ENCODE peak calls at places on chromosomes 12 and 14, in four cellular contexts. B is H1, L is IMR-90, G is stomach. J is an unnamed sample. For H3K27me3, the result is how much of the 10 kb centered on the place peaks cover.

GRCh38 chr12:76508128-76508661 is 51.4 kb downstream of the OSBPL8 start:
- DNase-seq in B (no peak), L (no peak), G (no peak), J (no peak)

GRCh38 chr14:77082356-77082755 is 15.7 kb upstream of the CIPC start:
- DNase-seq in B (no peak), L (no peak), G (no peak), J (no peak)

GRCh38 chr14:101017806-101018560 is 114.5 kb upstream of the RTL1 start:
- DNase-seq in B (peak), L (no peak), G (peak), J (no peak)

GRCh38 chr14:31243860-31244259 is 36.3 kb upstream of the HECTD1 start:
- DNase-seq in B (no peak), L (no peak), G (peak), J (no peak)

GRCh38 chr12:3520711-3521110 is 29.7 kb downstream of the PRMT8 start:
- DNase-seq in B (peak), L (no peak), G (no peak), J (no peak)

GRCh38 chr14:71773900-71774481 is 158.2 kb upstream of the RGS6 start:
- DNase-seq in B (no peak), L (no peak), G (no peak), J (no peak)

GRCh38 chr12:30457621-30458289 is 237.9 kb downstream of the IPO8 start:
- DNase-seq in B (no peak), L (peak), G (no peak), J (no peak)

GRCh38 chr14:65949711-65950516 is 536.3 kb upstream of the CCDC196 start:
- DNase-seq in B (no peak), L (peak), G (peak), J (peak)

GRCh38 chr12:131980263-131980662 is 30.5 kb downstream of the EP400 start:
- DNase-seq in B (no peak), L (peak), G (no peak), J (no peak)

GRCh38 chr12:102343361-102344121 is 136.8 kb downstream of the IGF1 start:
- DNase-seq in B (no peak), L (peak), G (no peak), J (no peak)

GRCh38 chr14:104333903-104334811 is 195.8 kb downstream of the KIF26A start:
- DNase-seq in B (no peak), L (no peak), G (peak), J (peak)

GRCh38 chr12:9651265-9651729 is 18.2 kb upstream of the CLEC2D start:
- DNase-seq in B (no peak), L (peak), G (no peak), J (peak)

GRCh38 chr12:120015313-120015712 is 26.3 kb downstream of the BICDL1 start:
- DNase-seq in B (no peak), L (no peak), G (no peak), J (no peak)

GRCh38 chr14:95485222-95485819 is 31.1 kb downstream of the SYNE3 start:
- DNase-seq in B (no peak), L (no peak), G (no peak), J (no peak)

DNA sequence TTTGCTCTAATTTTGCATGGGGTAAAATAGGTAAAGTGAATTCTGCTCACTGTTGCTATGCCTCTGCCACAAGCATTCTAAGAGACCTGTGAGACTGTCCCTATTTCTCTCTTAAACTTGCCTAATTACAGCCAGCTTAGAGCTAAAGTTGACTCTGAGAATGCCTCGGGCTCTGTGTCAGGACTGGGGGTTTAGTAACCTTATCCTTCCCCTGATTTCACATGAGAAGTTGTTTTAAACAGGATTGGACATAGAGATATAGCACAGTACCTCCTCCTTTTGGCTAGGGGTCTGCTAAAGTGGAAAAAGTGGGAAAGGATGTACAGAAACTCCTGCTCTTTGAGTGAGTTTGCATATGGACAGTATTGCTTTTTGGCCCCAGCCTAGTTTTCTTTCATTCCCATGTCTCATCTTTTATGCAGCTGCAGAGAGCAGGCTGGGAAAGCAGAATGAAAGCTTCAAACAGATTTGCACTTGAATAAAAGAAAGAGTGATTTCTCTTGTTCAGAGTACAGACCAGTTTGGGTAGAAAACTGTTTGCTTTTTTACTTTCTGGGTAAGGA is 122.0 kb downstream of the RAD51B start:
- DNase-seq in B (no peak), L (peak), G (no peak), J (no peak)
- H3K27me3 ChIP-seq in B (under half), L (under half), G (under half), J (under half)

GRCh38 chr12:56078931-56079728 is 835 bp upstream of the ERBB3 start:
- DNase-seq in B (peak), L (peak), G (peak), J (peak)

GRCh38 chr12:56078427-56078826 is 1.5 kb upstream of the ERBB3 start:
- DNase-seq in B (no peak), L (no peak), G (no peak), J (no peak)

GRCh38 chr12:56080556-56081138 is 682 bp downstream of the ERBB3 start:
- DNase-seq in B (peak), L (no peak), G (peak), J (peak)

GRCh38 chr12:56081393-56082347 is 1.7 kb downstream of the ERBB3 start:
- DNase-seq in B (no peak), L (no peak), G (peak), J (peak)

DNA sequence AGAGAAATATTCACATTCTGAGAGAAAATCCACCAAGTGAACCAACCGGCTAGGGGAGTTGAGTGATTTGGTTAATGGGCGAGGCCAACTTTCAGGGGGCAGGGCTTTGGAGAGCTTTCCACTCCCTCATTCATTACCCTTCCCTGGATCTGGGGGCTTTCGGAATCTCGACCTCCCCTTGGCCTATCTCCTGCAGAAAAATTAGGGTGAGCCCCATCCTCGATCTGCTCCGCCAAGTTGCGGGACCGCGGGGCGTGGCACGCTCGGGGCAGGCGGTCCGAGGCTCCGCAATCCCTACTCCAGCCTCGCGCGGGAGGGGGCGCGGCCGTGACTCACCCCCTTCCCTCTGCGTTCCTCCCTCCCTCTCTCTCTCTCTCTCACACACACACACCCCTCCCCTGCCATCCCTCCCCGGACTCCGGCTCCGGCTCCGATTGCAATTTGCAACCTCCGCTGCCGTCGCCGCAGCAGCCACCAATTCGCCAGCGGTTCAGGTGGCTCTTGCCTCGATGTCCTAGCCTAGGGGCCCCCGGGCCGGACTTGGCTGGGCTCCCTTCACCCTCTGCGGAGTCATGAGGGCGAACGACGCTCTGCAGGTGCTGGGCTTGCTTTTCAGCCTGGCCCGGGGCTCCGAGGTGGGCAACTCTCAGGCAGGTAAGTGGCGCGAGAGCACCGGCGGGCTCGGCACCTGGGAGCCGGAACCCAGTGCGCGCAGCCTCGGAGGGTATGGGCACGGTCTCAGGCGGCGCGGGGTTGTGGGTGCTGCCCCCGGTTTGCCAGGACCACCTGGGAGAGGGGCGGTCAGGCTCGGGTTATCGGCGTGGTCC is at the start of gene ERBB3:
- DNase-seq in B (peak), L (peak), G (peak), J (peak)
- TF ChIP-seq POLR2A in B (peak), L (no peak), G (no peak), J (peak)

GRCh38 chr12:121982950-121983349 is 38.7 kb upstream of the BCL7A start:
- DNase-seq in B (no peak), L (no peak), G (no peak), J (no peak)

GRCh38 chr12:121980892-121981272 is 40.8 kb upstream of the BCL7A start:
- DNase-seq in B (no peak), L (no peak), G (no peak), J (no peak)

GRCh38 chr12:121983546-121984205 is 38.0 kb upstream of the BCL7A start:
- DNase-seq in B (no peak), L (no peak), G (no peak), J (no peak)

GRCh38 chr12:121980211-121980891 is 41.3 kb upstream of the BCL7A start:
- DNase-seq in B (no peak), L (peak), G (no peak), J (peak)

DNA sequence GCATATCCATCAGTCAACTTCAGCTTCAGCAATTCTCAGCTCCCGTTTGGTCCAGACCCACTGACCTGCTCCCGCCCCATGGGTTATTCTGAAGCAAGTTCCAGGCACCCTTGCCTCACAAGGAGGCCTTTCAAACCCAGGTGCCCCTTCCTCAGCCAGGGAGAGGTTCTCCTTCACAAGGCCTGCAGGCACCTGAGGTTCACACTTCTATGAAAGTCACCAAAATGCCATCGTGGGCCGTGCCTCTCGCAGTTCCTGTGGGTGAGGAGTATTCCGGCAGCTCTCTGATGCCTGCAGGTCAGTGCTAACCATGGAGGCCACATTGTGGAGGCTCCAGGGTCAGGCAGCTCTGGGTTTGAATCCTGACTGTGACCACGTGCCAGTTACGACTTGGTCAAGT is 40.2 kb upstream of the BCL7A start:
- DNase-seq in B (no peak), L (no peak), G (no peak), J (no peak)
- H3K27me3 ChIP-seq in B (under half), L (under half), G (under half), J (under half)

DNA sequence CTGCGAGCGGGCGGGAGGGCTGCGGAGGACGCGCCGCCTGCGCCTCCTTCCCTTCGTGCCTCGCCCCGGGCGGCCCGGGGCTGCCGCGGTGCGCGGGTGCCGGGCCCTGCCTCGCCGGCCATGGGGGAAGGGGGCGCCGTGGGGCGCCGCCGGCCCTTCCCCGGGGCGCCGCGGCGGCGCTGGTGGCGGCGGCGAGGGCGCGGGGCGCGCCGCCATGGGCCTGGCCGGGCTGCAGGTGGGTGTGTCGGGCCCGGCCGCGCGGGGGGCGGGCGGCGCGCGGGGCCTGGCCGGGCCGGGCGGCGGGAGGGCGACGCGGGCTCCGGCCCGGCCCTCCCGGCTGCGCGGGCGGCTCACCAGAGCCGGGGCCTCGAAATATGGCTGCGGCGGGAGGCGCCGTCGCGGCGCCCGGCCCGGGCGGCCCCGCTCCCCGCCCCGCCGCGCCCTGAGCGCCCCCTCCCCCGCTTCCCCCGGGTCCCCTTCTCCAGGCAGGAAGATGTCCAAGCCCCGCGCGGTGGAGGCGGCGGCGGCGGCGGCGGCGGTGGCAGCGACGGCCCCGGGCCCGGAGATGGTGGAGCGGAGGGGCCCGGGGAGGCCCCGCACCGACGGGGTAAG is 5.1 kb downstream of the KMT5A start:
- DNase-seq in B (no peak), L (no peak), G (no peak), J (no peak)
- TF ChIP-seq POLR2A in B (no peak), L (no peak), G (no peak), J (no peak)

GRCh38 chr12:80681-81190 is 14.2 kb downstream of the IQSEC3 start:
- DNase-seq in B (no peak), L (no peak), G (no peak), J (no peak)
- H3K27me3 ChIP-seq in B (under half), L (half or more), G (half or more), J (under half)

J was measured in Peyer's patch.